ENCODE peak calls at places on chromosomes 5 and 9, in six cellular contexts. One of them, this sample, is unnamed.
A peak's percentile ranks its signal among the peaks of the same experiment; 100 is the strongest.

GRCh38 chr9:116103976-116104820 is 49.4 kb upstream of the PAPPA start:
- DNase-seq in K562: no peak
- DNase-seq in H1: no peak
- DNase-seq in GM12891: no peak
- DNase-seq in HepG2: no peak
- DNase-seq in GM12878: no peak
- DNase-seq in this sample: no peak

GRCh38 chr5:76703707-76704106 is 12.2 kb upstream of the F2R start:
- DNase-seq in K562: no peak
- DNase-seq in H1: no peak
- DNase-seq in GM12891: no peak
- DNase-seq in HepG2: no peak
- DNase-seq in GM12878: no peak
- DNase-seq in this sample: no peak

GRCh38 chr9:119284587-119285337 is 84.5 kb downstream of the BRINP1 start:
- DNase-seq in K562: no peak
- DNase-seq in H1: no peak
- DNase-seq in GM12891: no peak
- DNase-seq in HepG2: no peak
- DNase-seq in GM12878: no peak
- DNase-seq in this sample: no peak

GRCh38 chr9:129737479-129738269 is 15.2 kb downstream of the PTGES start:
- DNase-seq in K562: peak; percentile 97
- DNase-seq in H1: peak; percentile 97
- DNase-seq in GM12891: peak; percentile 87
- DNase-seq in HepG2: peak; percentile 45
- DNase-seq in GM12878: peak; percentile 24
- DNase-seq in this sample: peak; percentile 86

GRCh38 chr9:114012126-114012525 is 66.0 kb downstream of the AMBP start:
- DNase-seq in K562: no peak
- DNase-seq in H1: no peak
- DNase-seq in GM12891: no peak
- DNase-seq in HepG2: no peak
- DNase-seq in GM12878: no peak
- DNase-seq in this sample: no peak

GRCh38 chr9:75039804-75040203 is 11.7 kb upstream of the CARNMT1 start:
- DNase-seq in K562: no peak
- DNase-seq in H1: no peak
- DNase-seq in GM12891: no peak
- DNase-seq in HepG2: no peak
- DNase-seq in GM12878: no peak
- DNase-seq in this sample: no peak

GRCh38 chr5:112551437-112552018 is 132.5 kb upstream of the EPB41L4A start:
- DNase-seq in K562: peak; percentile 44
- DNase-seq in H1: no peak
- DNase-seq in GM12891: no peak
- DNase-seq in HepG2: peak; percentile 39
- DNase-seq in GM12878: no peak
- DNase-seq in this sample: no peak

GRCh38 chr5:63963080-63963735 is 963 bp upstream of the HTR1A start:
- DNase-seq in K562: peak; percentile 34
- DNase-seq in H1: peak; percentile 75
- DNase-seq in GM12891: peak; percentile 43
- DNase-seq in HepG2: peak; percentile 56
- DNase-seq in GM12878: peak; percentile 1
- DNase-seq in this sample: no peak

GRCh38 chr5:4374866-4375265 is 765.3 kb upstream of the ADAMTS16 start:
- DNase-seq in K562: no peak
- DNase-seq in H1: no peak
- DNase-seq in GM12891: no peak
- DNase-seq in HepG2: no peak
- DNase-seq in GM12878: no peak
- DNase-seq in this sample: no peak

GRCh38 chr5:134177197-134178171 is 734 bp upstream of the SKP1 start:
- DNase-seq in K562: peak; percentile 76
- DNase-seq in H1: no peak
- DNase-seq in GM12891: peak; percentile 28
- DNase-seq in HepG2: peak; percentile 68
- DNase-seq in GM12878: peak; percentile 26
- DNase-seq in this sample: no peak

GRCh38 chr9:16784002-16784401 is 86.5 kb downstream of the BNC2 start:
- DNase-seq in K562: no peak
- DNase-seq in H1: no peak
- DNase-seq in GM12891: no peak
- DNase-seq in HepG2: no peak
- DNase-seq in GM12878: no peak
- DNase-seq in this sample: no peak

GRCh38 chr9:7976167-7976755 is 176.7 kb upstream of the DMAC1 start:
- DNase-seq in K562: no peak
- DNase-seq in H1: no peak
- DNase-seq in GM12891: peak; percentile 38
- DNase-seq in HepG2: no peak
- DNase-seq in GM12878: peak; percentile 89
- DNase-seq in this sample: peak; percentile 18

GRCh38 chr5:153504726-153505125 is 14.3 kb downstream of the GRIA1 start:
- DNase-seq in K562: no peak
- DNase-seq in H1: no peak
- DNase-seq in GM12891: no peak
- DNase-seq in HepG2: no peak
- DNase-seq in GM12878: no peak
- DNase-seq in this sample: no peak

GRCh38 chr9:4290427-4290837 is 9.4 kb downstream of the GLIS3 start:
- DNase-seq in K562: no peak
- DNase-seq in H1: no peak
- DNase-seq in GM12891: no peak
- DNase-seq in HepG2: no peak
- DNase-seq in GM12878: no peak
- DNase-seq in this sample: no peak

GRCh38 chr9:95935861-95936578 is 60.5 kb downstream of the ERCC6L2 start:
- DNase-seq in K562: no peak
- DNase-seq in H1: no peak
- DNase-seq in GM12891: no peak
- DNase-seq in HepG2: no peak
- DNase-seq in GM12878: no peak
- DNase-seq in this sample: no peak

GRCh38 chr9:118882674-118883073 is 486.6 kb downstream of the BRINP1 start:
- DNase-seq in K562: no peak
- DNase-seq in H1: no peak
- DNase-seq in GM12891: no peak
- DNase-seq in HepG2: no peak
- DNase-seq in GM12878: no peak
- DNase-seq in this sample: no peak

GRCh38 chr9:16868706-16869105 is 1.8 kb downstream of the BNC2 start:
- DNase-seq in K562: no peak
- DNase-seq in H1: no peak
- DNase-seq in GM12891: no peak
- DNase-seq in HepG2: no peak
- DNase-seq in GM12878: no peak
- DNase-seq in this sample: no peak

GRCh38 chr5:65262094-65262493 is 219.6 kb downstream of the ADAMTS6 start:
- DNase-seq in K562: no peak
- DNase-seq in H1: no peak
- DNase-seq in GM12891: no peak
- DNase-seq in HepG2: no peak
- DNase-seq in GM12878: no peak
- DNase-seq in this sample: no peak

GRCh38 chr9:110912701-110913291 is 125.5 kb downstream of the LPAR1 start:
- DNase-seq in K562: no peak
- DNase-seq in H1: no peak
- DNase-seq in GM12891: no peak
- DNase-seq in HepG2: no peak
- DNase-seq in GM12878: no peak
- DNase-seq in this sample: no peak

GRCh38 chr9:83154821-83155220 is 91.9 kb upstream of the RASEF start:
- DNase-seq in K562: no peak
- DNase-seq in H1: no peak
- DNase-seq in GM12891: no peak
- DNase-seq in HepG2: no peak
- DNase-seq in GM12878: no peak
- DNase-seq in this sample: no peak

GRCh38 chr9:132152231-132152630 is 9.6 kb upstream of the NTNG2 start:
- DNase-seq in K562: no peak
- DNase-seq in H1: no peak
- DNase-seq in GM12891: no peak
- DNase-seq in HepG2: no peak
- DNase-seq in GM12878: no peak
- DNase-seq in this sample: no peak

GRCh38 chr5:54263447-54263846 is 46.9 kb downstream of the ARL15 start:
- DNase-seq in K562: no peak
- DNase-seq in H1: no peak
- DNase-seq in GM12891: no peak
- DNase-seq in HepG2: no peak
- DNase-seq in GM12878: no peak
- DNase-seq in this sample: no peak

GRCh38 chr9:95365766-95366165 is 48.3 kb upstream of the FANCC start:
- DNase-seq in K562: no peak
- DNase-seq in H1: no peak
- DNase-seq in GM12891: no peak
- DNase-seq in HepG2: no peak
- DNase-seq in GM12878: no peak
- DNase-seq in this sample: no peak

GRCh38 chr9:37650873-37651768 is at the start of gene FRMPD1:
- DNase-seq in K562: peak; percentile 89
- DNase-seq in H1: peak; percentile 82
- DNase-seq in GM12891: peak; percentile 70
- DNase-seq in HepG2: peak; percentile 17
- DNase-seq in GM12878: no peak
- DNase-seq in this sample: peak; percentile 57

GRCh38 chr5:17216974-17217325 is 481 bp upstream of the BASP1 start:
- DNase-seq in K562: no peak
- DNase-seq in H1: no peak
- DNase-seq in GM12891: peak; percentile 25
- DNase-seq in HepG2: no peak
- DNase-seq in GM12878: no peak
- DNase-seq in this sample: no peak

GRCh38 chr5:50352390-50352789 is 88.7 kb downstream of the EMB start:
- DNase-seq in K562: no peak
- DNase-seq in H1: no peak
- DNase-seq in GM12891: no peak
- DNase-seq in HepG2: no peak
- DNase-seq in GM12878: no peak
- DNase-seq in this sample: no peak

GRCh38 chr9:88776717-88777497 is 214.4 kb upstream of the S1PR3 start:
- DNase-seq in K562: no peak
- DNase-seq in H1: no peak
- DNase-seq in GM12891: no peak
- DNase-seq in HepG2: peak; percentile 15
- DNase-seq in GM12878: no peak
- DNase-seq in this sample: no peak

GRCh38 chr9:1051286-1052118 is 1.3 kb downstream of the DMRT2 start:
- DNase-seq in K562: no peak
- DNase-seq in H1: peak; percentile 83
- DNase-seq in GM12891: no peak
- DNase-seq in HepG2: no peak
- DNase-seq in GM12878: no peak
- DNase-seq in this sample: no peak

GRCh38 chr5:157033071-157033583 is 25.8 kb downstream of the HAVCR1 start:
- DNase-seq in K562: no peak
- DNase-seq in H1: no peak
- DNase-seq in GM12891: no peak
- DNase-seq in HepG2: no peak
- DNase-seq in GM12878: no peak
- DNase-seq in this sample: no peak

GRCh38 chr5:107817951-107818350 is 147.2 kb upstream of the EFNA5 start:
- DNase-seq in K562: no peak
- DNase-seq in H1: no peak
- DNase-seq in GM12891: no peak
- DNase-seq in HepG2: no peak
- DNase-seq in GM12878: no peak
- DNase-seq in this sample: no peak

GRCh38 chr5:107817436-107817835 is 146.7 kb upstream of the EFNA5 start:
- DNase-seq in K562: no peak
- DNase-seq in H1: no peak
- DNase-seq in GM12891: no peak
- DNase-seq in HepG2: no peak
- DNase-seq in GM12878: no peak
- DNase-seq in this sample: no peak

GRCh38 chr5:107821288-107821687 is 150.6 kb upstream of the EFNA5 start:
- DNase-seq in K562: no peak
- DNase-seq in H1: no peak
- DNase-seq in GM12891: no peak
- DNase-seq in HepG2: no peak
- DNase-seq in GM12878: no peak
- DNase-seq in this sample: no peak

GRCh38 chr5:107815109-107815508 is 144.4 kb upstream of the EFNA5 start:
- DNase-seq in K562: no peak
- DNase-seq in H1: no peak
- DNase-seq in GM12891: no peak
- DNase-seq in HepG2: no peak
- DNase-seq in GM12878: no peak
- DNase-seq in this sample: no peak

GRCh38 chr5:107820339-107820880 is 149.7 kb upstream of the EFNA5 start:
- DNase-seq in K562: no peak
- DNase-seq in H1: no peak
- DNase-seq in GM12891: no peak
- DNase-seq in HepG2: no peak
- DNase-seq in GM12878: no peak
- DNase-seq in this sample: no peak
- TF ChIP-seq TAF1 in K562: no peak
- TF ChIP-seq TAF1 in H1: no peak
- TF ChIP-seq TAF1 in GM12891: no peak
- TF ChIP-seq TAF1 in HepG2: no peak
- TF ChIP-seq TAF1 in GM12878: no peak
- TF ChIP-seq TAF1 in this sample: no peak

GRCh38 chr9:91546574-91546973 is 122.9 kb upstream of the NFIL3 start:
- DNase-seq in K562: no peak
- DNase-seq in H1: no peak
- DNase-seq in GM12891: no peak
- DNase-seq in HepG2: no peak
- DNase-seq in GM12878: no peak
- DNase-seq in this sample: no peak
- TF ChIP-seq POLR2A in K562: no peak
- TF ChIP-seq POLR2A in H1: no peak
- TF ChIP-seq POLR2A in GM12891: no peak
- TF ChIP-seq POLR2A in HepG2: no peak
- TF ChIP-seq POLR2A in GM12878: no peak
- TF ChIP-seq POLR2A in this sample: no peak

GRCh38 chr5:79023323-79023722 is 38.2 kb upstream of the ARSB start:
- DNase-seq in K562: no peak
- DNase-seq in H1: no peak
- DNase-seq in GM12891: no peak
- DNase-seq in HepG2: no peak
- DNase-seq in GM12878: no peak
- DNase-seq in this sample: no peak
- TF ChIP-seq POLR2AphosphoS5 in K562: no peak
- TF ChIP-seq POLR2AphosphoS5 in H1: no peak
- TF ChIP-seq POLR2AphosphoS5 in GM12891: no peak
- TF ChIP-seq POLR2AphosphoS5 in HepG2: no peak
- TF ChIP-seq POLR2AphosphoS5 in GM12878: no peak
- TF ChIP-seq POLR2AphosphoS5 in this sample: no peak

DNA sequence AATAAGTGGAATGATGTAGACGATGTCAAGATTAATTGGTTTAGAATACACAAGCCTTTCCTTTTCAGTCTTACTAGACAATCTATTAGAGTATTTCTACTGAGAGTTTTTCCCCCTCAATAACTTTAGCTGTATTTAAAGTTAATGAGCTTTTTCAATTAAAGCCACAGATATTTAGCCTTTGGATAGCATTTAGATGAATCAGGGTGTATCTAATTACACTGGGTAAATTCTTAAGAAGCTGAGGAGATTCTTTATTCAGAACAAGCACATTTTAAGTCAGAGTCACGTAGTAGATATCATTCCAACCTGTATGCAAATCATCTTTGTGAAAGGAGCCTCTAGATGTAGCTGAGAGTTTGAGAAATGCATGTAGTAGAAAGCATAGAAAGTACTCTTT is 198.7 kb upstream of the MPDZ start:
- DNase-seq in K562: no peak
- DNase-seq in H1: no peak
- DNase-seq in GM12891: no peak
- DNase-seq in HepG2: no peak
- DNase-seq in GM12878: no peak
- DNase-seq in this sample: no peak
- TF ChIP-seq TAF1 in K562: no peak
- TF ChIP-seq TAF1 in H1: no peak
- TF ChIP-seq TAF1 in GM12891: no peak
- TF ChIP-seq TAF1 in HepG2: no peak
- TF ChIP-seq TAF1 in GM12878: no peak
- TF ChIP-seq TAF1 in this sample: no peak

This sample was measured in GM12892.